ENCODE peak calls at places on chromosomes 4 and X, in ten cellular contexts. D is endothelial cell of umbilical vein; Y is body of pancreas; H is heart left ventricle; S is spleen; J is brain microvascular endothelial cell; M is GM23248; A is CD4-positive, alpha-beta T cell; R is mammary epithelial cell; Q is neural progenitor cell. C is an unnamed sample.

GRCh38 chr4:105022811-105023667 is 123.6 kb upstream of the TET2 start:
- DNase-seq in Y (no peak), A (no peak), S (no peak), J (no peak), H (no peak), M (no peak), Q (no peak), D (no peak), R (peak; percentile 84), C (peak; percentile 10)

GRCh38 chrX:107118322-107119147 is at the start of gene RBM41:
- DNase-seq in A (peak; percentile 70), R (peak; percentile 74), J (peak; percentile 68), Q (peak; percentile 78), M (peak; percentile 81), Y (peak; percentile 83), S (peak; percentile 91), H (peak; percentile 77), D (peak; percentile 83), C (peak; percentile 54)

GRCh38 chr4:160546201-160546600 is 1443.3 kb downstream of the RAPGEF2 start:
- DNase-seq in Q (no peak), M (no peak), S (no peak), J (no peak), D (no peak), Y (no peak), R (no peak), H (no peak), A (no peak), C (no peak)

GRCh38 chr4:113170818-113171468 is 121.5 kb downstream of the ANK2 start:
- DNase-seq in S (no peak), A (no peak), Q (no peak), D (no peak), Y (no peak), R (no peak), M (no peak), H (no peak), J (no peak), C (no peak)

GRCh38 chrX:100704581-100705203 is 27.2 kb downstream of the SYTL4 start:
- DNase-seq in M (no peak), Y (no peak), H (no peak), D (no peak), S (no peak), A (no peak), R (no peak), J (no peak), Q (no peak), C (no peak)

GRCh38 chrX:135086197-135086854 is 34.0 kb downstream of the ETDB start:
- DNase-seq in A (peak; percentile 24), D (peak; percentile 59), R (peak; percentile 68), S (no peak), Q (peak; percentile 69), H (no peak), M (peak; percentile 78), J (peak; percentile 45), Y (peak; percentile 59), C (peak; percentile 86)

GRCh38 chrX:78822157-78822683 is 74.7 kb downstream of the LPAR4 start:
- DNase-seq in Q (no peak), R (no peak), Y (no peak), A (no peak), J (no peak), M (no peak), H (no peak), S (no peak), D (no peak), C (no peak)

GRCh38 chr4:44760142-44760898 is 34.0 kb upstream of the GNPDA2 start:
- DNase-seq in H (no peak), Y (no peak), S (no peak), J (peak; percentile 7), R (peak; percentile 12), M (peak; percentile 62), Q (peak; percentile 52), A (no peak), D (peak; percentile 26), C (peak; percentile 32)

GRCh38 chr4:4990329-4990728 is 28.9 kb downstream of the CYTL1 start:
- DNase-seq in M (peak; percentile 51), J (no peak), R (no peak), A (no peak), Q (no peak), Y (no peak), H (no peak), D (no peak), S (no peak), C (no peak)

GRCh38 chrX:2689773-2690666 is 1.1 kb upstream of the CD99 start:
- DNase-seq in M (no peak), Y (peak; percentile 80), S (peak; percentile 84), D (no peak), H (no peak), J (no peak), Q (peak; percentile 30), R (no peak), A (no peak), C (peak; percentile 66)
- H3K27ac ChIP-seq in M (no peak overlapping the region), Y (peak overlapping the region; percentile 76), S (no peak overlapping the region), D (no peak overlapping the region), H (peak overlapping the region; percentile 91), J (no peak overlapping the region), Q (no peak overlapping the region), R (no peak overlapping the region), A (no peak overlapping the region), C (no peak overlapping the region)

DNA sequence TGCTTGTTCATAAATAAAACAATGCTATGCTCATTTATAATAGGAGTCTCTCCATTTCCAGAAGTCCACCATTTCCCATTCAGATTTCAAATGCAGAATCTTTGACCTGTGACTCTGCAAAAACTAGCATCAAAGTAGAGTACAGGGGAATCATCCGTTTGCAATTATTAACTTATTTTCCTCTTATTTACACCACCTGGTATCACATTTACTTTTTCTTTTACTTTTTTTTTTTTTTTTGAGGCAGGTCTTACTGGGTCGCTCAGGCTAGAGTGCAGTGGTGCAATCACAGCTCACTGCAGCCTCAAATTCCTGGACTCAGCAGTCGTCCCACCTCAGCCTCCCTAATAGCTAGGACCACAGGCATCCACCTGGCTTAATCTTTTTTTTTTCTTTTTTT is 37.6 kb downstream of the RBM47 start:
- DNase-seq in S (no peak), R (no peak), Q (no peak), H (no peak), M (no peak), A (no peak), Y (no peak), D (no peak), J (no peak), C (no peak)
- H3K27me3 ChIP-seq in S (no peaks in the 10 kb centered on the region), R (no peaks in the 10 kb centered on the region), Q (no peaks in the 10 kb centered on the region), H (no peaks in the 10 kb centered on the region), M (no peaks in the 10 kb centered on the region), A (no peaks in the 10 kb centered on the region), Y (no peaks in the 10 kb centered on the region), D (peaks cover 5% of the 10 kb centered on the region), J (no peaks in the 10 kb centered on the region), C (no peaks in the 10 kb centered on the region)

DNA sequence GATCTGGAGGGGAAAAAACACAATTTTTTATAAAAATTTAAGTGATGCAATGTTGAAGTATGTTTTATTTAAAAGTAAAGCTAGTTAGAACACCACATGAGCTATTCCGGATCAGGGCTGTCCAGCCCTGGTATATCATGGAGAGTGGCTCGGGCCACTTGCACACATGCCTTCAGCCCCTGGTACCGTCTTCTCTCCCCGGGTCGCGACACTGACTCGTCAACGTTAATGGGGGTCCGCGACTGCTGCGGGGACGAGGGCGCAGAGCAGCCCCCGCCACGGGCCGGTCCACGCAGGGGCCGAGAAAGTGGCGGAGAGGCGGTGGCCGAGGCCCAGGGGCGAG is 204.7 kb downstream of the TENM3 start:
- DNase-seq in D (peak; percentile 7), S (no peak), Q (peak; percentile 45), Y (no peak), J (no peak), M (peak; percentile 36), R (no peak), A (no peak), H (no peak), C (peak; percentile 85)
- H3K27ac ChIP-seq in D (no peak overlapping the region), S (peak overlapping the region; percentile 54), Q (no peak overlapping the region), Y (peak overlapping the region; percentile 37), J (no peak overlapping the region), M (no peak overlapping the region), R (no peak overlapping the region), A (no peak overlapping the region), H (peak overlapping the region; percentile 58), C (no peak overlapping the region)

GRCh38 chr4:57104706-57105560 is 5.3 kb downstream of the IGFBP7 start:
- DNase-seq in S (no peak), A (no peak), R (no peak), J (no peak), Q (no peak), H (no peak), D (no peak), M (peak; percentile 28), Y (no peak), C (peak; percentile 30)
- H3K27me3 ChIP-seq in S (peaks cover 30% of the 10 kb centered on the region), A (peaks cover 42% of the 10 kb centered on the region), R (no peaks in the 10 kb centered on the region), J (no peaks in the 10 kb centered on the region), Q (peaks cover 34% of the 10 kb centered on the region), H (no peaks in the 10 kb centered on the region), D (no peaks in the 10 kb centered on the region), M (no peaks in the 10 kb centered on the region), Y (no peaks in the 10 kb centered on the region), C (no peaks in the 10 kb centered on the region)

GRCh38 chrX:153800177-153800722 is 5.8 kb downstream of the SSR4 start:
- DNase-seq in D (no peak), H (no peak), S (no peak), J (no peak), A (no peak), Q (no peak), R (no peak), M (no peak), Y (no peak), C (no peak)
- H3K27ac ChIP-seq in D (no peak overlapping the region), H (peak overlapping the region; percentile 50), S (no peak overlapping the region), J (no peak overlapping the region), A (no peak overlapping the region), Q (no peak overlapping the region), R (no peak overlapping the region), M (no peak overlapping the region), Y (no peak overlapping the region), C (no peak overlapping the region)